ENCODE peak calls at places on chromosome 7, in eight cellular contexts. S is colonic mucosa, M is astrocyte of the spinal cord, T is left ventricle myocardium inferior, A is transverse colon, N is cardiac fibroblast, X is IMR-90, G is uterus. U is an unnamed sample.

GRCh38 chr7:77247206-77247850 is 47.7 kb upstream of the FGL2 start:
- DNase-seq in S (peak), M (peak), T (peak), A (peak), N (peak), X (peak), G (peak), U (no peak)

GRCh38 chr7:867406-868188 is 8.8 kb upstream of the GET4 start:
- DNase-seq in S (peak), M (peak), T (no peak), A (peak), N (peak), X (peak), G (peak), U (no peak)

GRCh38 chr7:92648082-92648481 is 57.9 kb upstream of the FAM133B start:
- DNase-seq in S (no peak), M (no peak), T (no peak), A (no peak), N (no peak), X (no peak), G (no peak), U (no peak)

GRCh38 chr7:136857573-136857972 is 10.9 kb upstream of the CHRM2 start:
- DNase-seq in S (no peak), M (peak), T (no peak), A (no peak), N (peak), X (peak), G (no peak), U (no peak)

GRCh38 chr7:27134392-27134791 is 3.8 kb upstream of the HOXA4 start:
- DNase-seq in S (peak), M (peak), T (no peak), A (peak), N (peak), X (peak), G (peak), U (no peak)

GRCh38 chr7:111953611-111954010 is 252.6 kb downstream of the DOCK4 start:
- DNase-seq in S (no peak), M (no peak), T (no peak), A (no peak), N (peak), X (no peak), G (no peak), U (no peak)

GRCh38 chr7:158767707-158768106 is 61.6 kb downstream of the ESYT2 start:
- DNase-seq in S (no peak), M (no peak), T (no peak), A (no peak), N (no peak), X (peak), G (no peak), U (no peak)

GRCh38 chr7:112638675-112639400 is 151.4 kb downstream of the TMEM168 start:
- DNase-seq in S (no peak), M (no peak), T (no peak), A (no peak), N (no peak), X (no peak), G (no peak), U (no peak)

GRCh38 chr7:51633006-51633405 is 316.4 kb upstream of the COBL start:
- DNase-seq in S (no peak), M (no peak), T (no peak), A (no peak), N (no peak), X (no peak), G (no peak), U (no peak)

GRCh38 chr7:37765872-37766525 is 82.4 kb upstream of the NME8 start:
- DNase-seq in S (no peak), M (no peak), T (no peak), A (no peak), N (no peak), X (no peak), G (no peak), U (no peak)

GRCh38 chr7:16071246-16071857 is 350.0 kb downstream of the CRPPA start:
- DNase-seq in S (no peak), M (peak), T (no peak), A (peak), N (peak), X (peak), G (no peak), U (no peak)

GRCh38 chr7:141071260-141071854 is 2.5 kb upstream of the TMEM178B start:
- DNase-seq in S (no peak), M (peak), T (peak), A (peak), N (peak), X (no peak), G (peak), U (no peak)

GRCh38 chr7:112759905-112760304 is 30.3 kb downstream of the TMEM168 start:
- DNase-seq in S (no peak), M (peak), T (no peak), A (no peak), N (peak), X (no peak), G (no peak), U (no peak)

GRCh38 chr7:43405948-43406347 is 177.0 kb upstream of the STK17A start:
- DNase-seq in S (no peak), M (no peak), T (no peak), A (no peak), N (no peak), X (no peak), G (no peak), U (no peak)

GRCh38 chr7:2649139-2649838 is 17.5 kb downstream of the TTYH3 start:
- DNase-seq in S (no peak), M (no peak), T (no peak), A (no peak), N (no peak), X (no peak), G (no peak), U (no peak)

GRCh38 chr7:51045319-51046102 is 262.8 kb upstream of the GRB10 start:
- DNase-seq in S (no peak), M (peak), T (no peak), A (no peak), N (peak), X (peak), G (no peak), U (peak)

GRCh38 chr7:159128767-159129166 is 15.9 kb downstream of the VIPR2 start:
- DNase-seq in S (no peak), M (no peak), T (no peak), A (no peak), N (no peak), X (no peak), G (no peak), U (no peak)

GRCh38 chr7:149355390-149356048 is 93.5 kb downstream of the ZNF783 start:
- DNase-seq in S (no peak), M (no peak), T (no peak), A (no peak), N (peak), X (no peak), G (no peak), U (no peak)

GRCh38 chr7:122528879-122529481 is 169.9 kb downstream of the RNF133 start:
- DNase-seq in S (no peak), M (peak), T (no peak), A (no peak), N (peak), X (peak), G (no peak), U (no peak)

GRCh38 chr7:153190452-153190851 is 430.9 kb downstream of the ACTR3B start:
- DNase-seq in S (no peak), M (no peak), T (no peak), A (no peak), N (peak), X (no peak), G (no peak), U (no peak)

GRCh38 chr7:39650676-39651075 is 27.3 kb downstream of the RALA start:
- DNase-seq in S (no peak), M (peak), T (peak), A (no peak), N (peak), X (peak), G (peak), U (no peak)

GRCh38 chr7:24582171-24582570 is 8.9 kb downstream of the PALS2 start:
- DNase-seq in S (no peak), M (no peak), T (no peak), A (no peak), N (no peak), X (no peak), G (no peak), U (no peak)

GRCh38 chr7:101998904-101999236 is 181.4 kb downstream of the CUX1 start:
- DNase-seq in S (no peak), M (no peak), T (no peak), A (no peak), N (no peak), X (no peak), G (no peak), U (no peak)

GRCh38 chr7:123285076-123285700 is 85.4 kb upstream of the SLC13A1 start:
- DNase-seq in S (no peak), M (no peak), T (no peak), A (no peak), N (no peak), X (no peak), G (no peak), U (no peak)

GRCh38 chr7:12749746-12750145 is 62.3 kb downstream of the ARL4A start:
- DNase-seq in S (no peak), M (no peak), T (no peak), A (no peak), N (no peak), X (no peak), G (no peak), U (no peak)

GRCh38 chr7:4725014-4725951 is 43.2 kb downstream of the FOXK1 start:
- DNase-seq in S (peak), M (peak), T (peak), A (peak), N (peak), X (peak), G (peak), U (peak)

GRCh38 chr7:3301831-3302618 is 973 bp downstream of the SDK1 start:
- DNase-seq in S (no peak), M (peak), T (no peak), A (no peak), N (peak), X (peak), G (no peak), U (no peak)

GRCh38 chr7:116528008-116528789 is 3.4 kb downstream of the CAV1 start:
- DNase-seq in S (peak), M (peak), T (peak), A (peak), N (peak), X (peak), G (peak), U (peak)

GRCh38 chr7:64934478-64934877 is 31.4 kb downstream of the ZNF273 start:
- DNase-seq in S (no peak), M (no peak), T (no peak), A (no peak), N (no peak), X (no peak), G (no peak), U (no peak)

GRCh38 chr7:98314469-98314868 is 33.0 kb downstream of the BRI3 start:
- DNase-seq in S (no peak), M (peak), T (no peak), A (no peak), N (peak), X (peak), G (no peak), U (no peak)

GRCh38 chr7:148697256-148697841 is 1.4 kb upstream of the CUL1 start:
- DNase-seq in S (peak), M (peak), T (peak), A (peak), N (peak), X (peak), G (peak), U (no peak)

GRCh38 chr7:7563269-7563668 is 3.4 kb upstream of the MIOS start:
- DNase-seq in S (no peak), M (no peak), T (no peak), A (no peak), N (no peak), X (no peak), G (no peak), U (no peak)

GRCh38 chr7:88927-89921 is 103.1 kb upstream of the FAM20C start:
- DNase-seq in S (no peak), M (peak), T (peak), A (no peak), N (peak), X (peak), G (peak), U (peak)

GRCh38 chr7:125201002-125201401 is 271.4 kb upstream of the POT1 start:
- DNase-seq in S (no peak), M (no peak), T (no peak), A (no peak), N (no peak), X (no peak), G (no peak), U (no peak)

DNA sequence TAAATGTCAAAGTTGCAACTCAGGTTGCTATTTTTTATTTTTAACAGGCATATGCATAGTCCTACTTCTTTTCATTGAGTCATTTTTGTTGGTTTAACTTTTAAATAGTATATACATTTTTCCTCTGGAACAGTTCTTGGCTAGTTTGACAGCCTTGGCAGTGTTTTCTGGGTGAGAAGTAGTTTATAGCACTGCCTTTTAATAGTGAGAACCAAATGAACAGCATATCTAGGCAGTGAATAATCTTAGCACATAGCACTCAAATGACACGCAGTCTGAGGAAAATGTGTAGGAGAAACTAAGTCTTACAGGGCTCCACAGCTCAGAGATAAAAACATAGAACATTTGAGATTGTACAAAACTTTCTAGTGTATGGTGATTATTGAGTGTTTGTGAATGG is 265.5 kb upstream of the POT1 start:
- DNase-seq in S (no peak), M (peak), T (no peak), A (no peak), N (no peak), X (no peak), G (no peak), U (no peak)
- TF ChIP-seq CTCF in S (no peak), M (no peak), T (no peak), A (no peak), N (no peak), X (no peak), G (no peak), U (no peak)

DNA sequence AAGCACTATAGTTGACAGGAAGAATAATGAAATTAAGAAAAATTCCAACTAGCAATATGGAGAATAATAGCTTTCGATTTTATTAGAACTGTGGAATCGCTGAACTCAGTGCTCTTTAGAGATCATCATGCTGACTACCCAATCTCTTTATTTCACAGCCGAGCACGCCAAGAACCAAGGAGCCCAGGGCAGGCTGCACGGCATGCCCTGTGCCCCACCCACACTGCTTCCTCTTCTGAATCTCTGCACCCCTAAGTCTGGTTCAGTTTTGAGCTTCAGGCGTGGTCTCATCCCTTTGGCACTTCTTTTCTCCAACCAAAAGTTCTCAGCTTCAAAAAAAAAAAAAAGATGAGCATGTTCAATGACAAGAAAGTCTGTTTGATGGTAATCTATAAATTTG is 92.4 kb upstream of the ZNF800 start:
- DNase-seq in S (no peak), M (no peak), T (no peak), A (no peak), N (no peak), X (no peak), G (no peak), U (no peak)
- H3K4me3 ChIP-seq in S (no peak), M (no peak), T (no peak), A (no peak), N (no peak), X (no peak), G (no peak), U (no peak)

GRCh38 chr7:44988718-44989117 is 9.9 kb upstream of the MYO1G start:
- DNase-seq in S (no peak), M (no peak), T (no peak), A (no peak), N (no peak), X (no peak), G (no peak), U (no peak)
- TF ChIP-seq CTCF in S (no peak), M (no peak), T (no peak), A (no peak), N (no peak), X (no peak), G (no peak), U (no peak)

DNA sequence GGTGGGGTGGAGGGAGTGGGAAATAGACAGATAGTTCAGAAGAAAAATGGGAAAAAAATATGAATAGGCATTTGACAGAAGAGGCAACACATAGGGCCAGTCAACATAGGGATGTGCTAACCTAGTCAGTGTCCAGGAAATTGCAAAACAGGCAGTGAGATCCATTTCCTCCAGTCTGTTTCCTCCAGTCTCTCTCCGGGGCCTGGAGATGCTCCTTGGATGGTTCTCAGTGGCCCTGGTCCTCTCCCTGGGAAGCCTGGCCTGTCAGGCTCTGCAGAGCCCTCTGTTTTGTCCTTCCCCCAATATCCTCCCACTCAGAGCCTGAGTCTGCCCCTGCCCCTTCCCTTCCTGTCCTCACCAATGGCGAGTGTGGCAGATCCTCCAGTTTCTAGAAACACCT is 52.6 kb downstream of the SYPL1 start:
- DNase-seq in S (no peak), M (no peak), T (no peak), A (no peak), N (peak), X (no peak), G (peak), U (no peak)
- H3K4me3 ChIP-seq in S (no peak), M (no peak), T (no peak), A (no peak), N (no peak), X (no peak), G (no peak), U (no peak)

GRCh38 chr7:80542398-80542797 is 30.5 kb upstream of the GNAT3 start:
- DNase-seq in S (no peak), M (peak), T (no peak), A (no peak), N (peak), X (peak), G (no peak), U (peak)

GRCh38 chr7:80537091-80537490 is 25.2 kb upstream of the GNAT3 start:
- DNase-seq in S (no peak), M (no peak), T (no peak), A (no peak), N (no peak), X (no peak), G (no peak), U (no peak)

GRCh38 chr7:80540841-80541240 is 29.0 kb upstream of the GNAT3 start:
- DNase-seq in S (no peak), M (no peak), T (no peak), A (no peak), N (no peak), X (no peak), G (no peak), U (no peak)
- TF ChIP-seq CTCF in S (no peak), M (no peak), T (no peak), A (no peak), N (no peak), X (no peak), G (no peak), U (no peak)

DNA sequence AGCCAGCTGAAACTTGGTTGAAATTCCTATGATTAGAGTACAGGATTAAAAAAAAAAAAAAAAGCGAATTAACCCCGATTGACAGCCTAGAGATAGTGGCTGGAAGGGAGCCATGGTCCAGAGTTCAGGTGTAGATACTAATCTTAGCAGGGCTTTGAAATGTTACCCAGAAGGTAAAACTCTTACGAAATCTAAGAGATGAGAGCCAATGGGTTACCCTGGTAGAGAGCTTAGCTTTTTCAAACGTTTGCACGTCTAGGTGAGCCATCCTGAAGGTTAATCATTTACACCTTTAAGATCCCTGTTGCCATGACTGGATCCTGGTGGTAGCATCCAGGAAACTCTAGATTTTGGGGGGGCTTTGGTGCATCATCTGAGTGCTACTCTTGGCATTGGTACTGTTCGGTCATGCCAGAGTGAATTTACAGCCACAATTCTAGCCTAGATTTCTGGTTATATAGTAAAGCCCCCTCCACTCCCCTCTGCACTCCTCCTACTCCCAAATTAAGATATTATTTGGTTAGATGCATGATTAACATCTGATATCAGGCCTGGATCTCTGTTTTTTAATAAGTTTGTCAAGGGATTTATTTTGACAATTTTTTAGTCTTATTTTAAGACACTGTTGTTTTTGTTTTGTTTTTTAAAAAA is 1.2 kb downstream of the AGFG2 start:
- DNase-seq in S (peak), M (no peak), T (no peak), A (peak), N (no peak), X (no peak), G (no peak), U (no peak)
- H3K4me3 ChIP-seq in S (peak), M (peak), T (peak), A (peak), N (peak), X (peak), G (peak), U (peak)

DNA sequence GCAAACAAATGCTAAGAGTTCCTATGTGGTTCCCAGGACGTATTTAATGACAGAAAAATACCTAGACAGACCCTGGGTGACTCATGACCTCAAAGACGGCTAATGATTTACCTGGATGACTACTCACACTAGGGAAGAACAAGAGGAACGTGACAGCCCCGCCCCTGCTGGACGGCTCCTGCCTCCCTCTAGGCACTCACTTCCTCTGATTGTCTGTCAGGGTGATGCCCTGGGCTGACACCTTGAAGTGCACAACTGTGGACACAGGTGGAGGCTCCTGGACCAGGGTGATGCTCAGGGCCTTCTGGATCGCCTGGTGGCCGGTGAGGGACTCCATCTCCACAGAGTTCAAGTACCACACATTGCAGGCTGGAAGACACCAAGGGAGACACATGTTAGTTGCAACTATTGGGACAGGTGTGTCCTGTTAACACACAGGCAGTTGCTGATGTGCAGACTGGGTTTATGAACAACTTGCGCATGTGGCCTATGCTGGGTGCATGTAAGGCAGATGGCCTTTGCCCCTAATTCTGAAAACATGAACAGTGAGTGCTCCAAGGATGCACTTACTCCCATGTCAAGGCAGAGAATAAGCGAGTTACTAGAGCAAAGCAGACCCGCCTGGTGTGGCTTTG is 298.3 kb downstream of the TNS3 start:
- DNase-seq in S (peak), M (no peak), T (no peak), A (peak), N (no peak), X (no peak), G (no peak), U (no peak)
- TF ChIP-seq CTCF in S (no peak), M (no peak), T (no peak), A (no peak), N (no peak), X (no peak), G (no peak), U (no peak)

GRCh38 chr7:32948202-32948601 is 9.0 kb upstream of the FKBP9 start:
- DNase-seq in S (no peak), M (no peak), T (no peak), A (no peak), N (no peak), X (no peak), G (no peak), U (no peak)

GRCh38 chr7:32943654-32944030 is 13.6 kb upstream of the FKBP9 start:
- DNase-seq in S (no peak), M (no peak), T (no peak), A (no peak), N (no peak), X (no peak), G (no peak), U (no peak)

GRCh38 chr7:32942783-32943653 is 14.2 kb upstream of the FKBP9 start:
- DNase-seq in S (peak), M (peak), T (peak), A (peak), N (peak), X (peak), G (peak), U (no peak)

GRCh38 chr7:32941996-32942782 is 15.1 kb upstream of the FKBP9 start:
- DNase-seq in S (peak), M (peak), T (peak), A (peak), N (peak), X (peak), G (peak), U (no peak)

GRCh38 chr7:32947420-32947983 is 9.7 kb upstream of the FKBP9 start:
- DNase-seq in S (no peak), M (no peak), T (no peak), A (no peak), N (no peak), X (no peak), G (no peak), U (no peak)
- H3K4me3 ChIP-seq in S (no peak), M (no peak), T (no peak), A (no peak), N (no peak), X (no peak), G (no peak), U (no peak)